ENCODE peak calls at places on chromosomes 5 and 9, in eight cellular contexts. L is cardiac fibroblast, U is HTR-8/SVneo, E is CD14-positive monocyte, R is A172, M is epithelial cell of prostate, F is globus pallidus, T is NCI-H1092. G is an unnamed sample.
A peak's percentile ranks its signal among the peaks of the same experiment; 100 is the strongest.

GRCh38 chr5:141654298-141654697 is 3.1 kb upstream of the FCHSD1 start:
- DNase-seq in L (peak; percentile 11), M (no peak), U (no peak), F (no peak), E (no peak), R (peak; percentile 36), T (no peak), G (no peak)

GRCh38 chr9:93128715-93129224 is 5.3 kb downstream of the NINJ1 start:
- DNase-seq in U (no peak), E (peak; percentile 10), M (no peak), F (no peak), R (no peak), T (no peak), L (no peak), G (no peak)

GRCh38 chr5:74636149-74636548 is 4.4 kb downstream of the ENC1 start:
- DNase-seq in T (no peak), M (no peak), U (no peak), L (no peak), R (no peak), E (no peak), F (no peak), G (no peak)

GRCh38 chr5:43207601-43208000 is 15.6 kb downstream of the NIM1K start:
- DNase-seq in M (no peak), L (no peak), R (no peak), F (no peak), T (no peak), E (no peak), U (no peak), G (no peak)

GRCh38 chr9:128550226-128550625 is 2.2 kb upstream of the SPTAN1 start:
- DNase-seq in F (no peak), L (peak; percentile 25), E (no peak), U (no peak), M (no peak), T (no peak), R (no peak), G (no peak)

GRCh38 chr5:147085409-147085808 is 149.4 kb upstream of the STK32A start:
- DNase-seq in E (no peak), R (no peak), F (peak; percentile 64), U (no peak), L (no peak), M (no peak), T (no peak), G (no peak)

GRCh38 chr5:24923400-24923799 is 278.6 kb upstream of the CDH10 start:
- DNase-seq in U (no peak), M (no peak), R (no peak), F (no peak), T (no peak), E (no peak), L (no peak), G (no peak)

GRCh38 chr5:172855597-172856292 is 21.7 kb downstream of the ERGIC1 start:
- DNase-seq in M (no peak), E (no peak), U (no peak), L (peak; percentile 45), T (no peak), R (no peak), F (no peak), G (no peak)

GRCh38 chr5:135834639-135835529 is at the start of gene SLC25A48:
- DNase-seq in U (peak; percentile 78), T (peak; percentile 26), L (peak; percentile 26), R (peak; percentile 6), F (no peak), M (no peak), E (no peak), G (no peak)

GRCh38 chr5:69364414-69364813 is 4.9 kb downstream of the AK6 start:
- DNase-seq in E (no peak), F (no peak), M (no peak), L (peak; percentile 17), T (no peak), R (no peak), U (peak; percentile 11), G (no peak)

GRCh38 chr9:26263451-26263850 is 585.2 kb upstream of the TUSC1 start:
- DNase-seq in R (no peak), F (no peak), U (no peak), E (no peak), T (no peak), L (no peak), M (no peak), G (no peak)

GRCh38 chr5:120748474-120748873 is 284.4 kb downstream of the PRR16 start:
- DNase-seq in T (no peak), M (no peak), F (no peak), L (no peak), E (no peak), U (no peak), R (no peak), G (no peak)

GRCh38 chr5:151223447-151224264 is at the start of gene CCDC69:
- DNase-seq in F (peak; percentile 48), L (peak; percentile 81), U (peak; percentile 79), M (no peak), T (no peak), E (peak; percentile 57), R (peak; percentile 62), G (peak; percentile 40)

GRCh38 chr5:34657550-34657921 is 1.4 kb downstream of the RAI14 start:
- DNase-seq in E (no peak), L (peak; percentile 72), F (peak; percentile 6), R (peak; percentile 47), U (peak; percentile 66), M (no peak), T (no peak), G (no peak)

GRCh38 chr9:92723299-92723625 is 41.4 kb downstream of the BICD2 start:
- DNase-seq in M (peak; percentile 92), R (no peak), F (peak; percentile 85), U (no peak), L (no peak), E (no peak), T (no peak), G (no peak)

GRCh38 chr5:140134277-140134935 is 8.7 kb downstream of the IGIP start:
- DNase-seq in M (no peak), E (no peak), U (no peak), T (no peak), L (no peak), R (no peak), F (no peak), G (no peak)

GRCh38 chr9:87039809-87040392 is 92.6 kb upstream of the GAS1 start:
- DNase-seq in L (peak; percentile 52), U (no peak), F (no peak), R (peak; percentile 18), M (peak; percentile 45), E (no peak), T (no peak), G (no peak)

GRCh38 chr9:128406848-128407391 is 13.7 kb upstream of the CERCAM start:
- DNase-seq in L (peak; percentile 50), U (no peak), E (no peak), T (no peak), F (no peak), M (no peak), R (no peak), G (no peak)

GRCh38 chr9:133959966-133960567 is 32.1 kb downstream of the VAV2 start:
- DNase-seq in M (no peak), R (peak; percentile 23), U (no peak), T (no peak), F (no peak), L (no peak), E (no peak), G (no peak)

GRCh38 chr5:150114102-150114641 is 27.8 kb upstream of the CSF1R start:
- DNase-seq in L (no peak), R (no peak), T (no peak), U (no peak), M (no peak), E (no peak), F (no peak), G (no peak)

GRCh38 chr5:86407711-86408110 is 210.0 kb upstream of the COX7C start:
- DNase-seq in F (no peak), E (no peak), M (no peak), T (no peak), R (no peak), L (no peak), U (no peak), G (no peak)

GRCh38 chr9:129889936-129890717 is 54.9 kb downstream of the USP20 start:
- DNase-seq in R (no peak), T (no peak), U (no peak), M (no peak), E (peak; percentile 71), L (no peak), F (no peak), G (no peak)

GRCh38 chr9:79542735-79543504 is 28.8 kb upstream of the TLE4 start:
- DNase-seq in R (peak; percentile 33), F (no peak), U (no peak), E (no peak), T (peak; percentile 51), M (no peak), L (no peak), G (no peak)

GRCh38 chr5:95969646-95970358 is 8.2 kb upstream of the ELL2 start:
- DNase-seq in E (no peak), L (peak; percentile 79), F (no peak), R (no peak), T (no peak), M (no peak), U (no peak), G (no peak)

GRCh38 chr9:37210737-37211523 is 90.6 kb downstream of the ZCCHC7 start:
- DNase-seq in T (no peak), U (no peak), M (no peak), L (no peak), F (no peak), R (no peak), E (no peak), G (no peak)

GRCh38 chr9:105154723-105155191 is 89.7 kb upstream of the SLC44A1 start:
- DNase-seq in M (no peak), E (peak; percentile 48), L (peak; percentile 50), R (peak; percentile 87), T (no peak), U (peak; percentile 10), F (no peak), G (no peak)

GRCh38 chr5:29697786-29698414 is 1495.6 kb upstream of the CDH6 start:
- DNase-seq in E (no peak), R (peak; percentile 34), L (no peak), U (peak; percentile 45), T (peak; percentile 3), M (no peak), F (peak; percentile 16), G (peak; percentile 30)

GRCh38 chr5:115840825-115841224 is 540 bp downstream of the ATG12 start:
- DNase-seq in R (no peak), M (no peak), F (no peak), U (no peak), T (no peak), L (no peak), E (no peak), G (no peak)

GRCh38 chr9:33850677-33851076 is 33.7 kb downstream of the UBE2R2 start:
- DNase-seq in R (no peak), M (no peak), T (no peak), L (no peak), F (no peak), E (no peak), U (no peak), G (no peak)

GRCh38 chr9:16153221-16153620 is 600.4 kb downstream of the CCDC171 start:
- DNase-seq in R (no peak), F (no peak), T (no peak), M (no peak), L (no peak), E (no peak), U (no peak), G (no peak)

GRCh38 chr5:160506006-160507004 is 84.7 kb downstream of the PTTG1 start:
- DNase-seq in U (no peak), F (peak; percentile 42), M (no peak), T (no peak), E (peak; percentile 52), R (no peak), L (peak; percentile 71), G (no peak)

GRCh38 chr5:179212870-179213269 is 132.4 kb downstream of the ADAMTS2 start:
- DNase-seq in L (no peak), U (no peak), T (no peak), E (no peak), F (no peak), M (no peak), R (no peak), G (no peak)

GRCh38 chr9:93996863-93997262 is 41.7 kb upstream of the BARX1 start:
- DNase-seq in F (no peak), U (no peak), M (no peak), R (no peak), L (no peak), T (no peak), E (no peak), G (no peak)

GRCh38 chr5:172646716-172647285 is 5.7 kb downstream of the NEURL1B start:
- DNase-seq in F (no peak), T (no peak), E (peak; percentile 35), R (no peak), U (no peak), M (no peak), L (peak; percentile 41), G (no peak)

G was measured in NCI-H460.